ENCODE peak calls at places on chromosome 5, in five cellular contexts. P is lung, C is GM12865, D is heart right ventricle, Q is A549. Z is an unnamed sample.

GRCh38 chr5:57447656-57448055 is 35.0 kb downstream of the ACTBL2 start:
- DNase-seq in C (no peak), D (no peak), Q (no peak), P (no peak), Z (no peak)

GRCh38 chr5:167982-168660 is 23.2 kb upstream of the LRRC14B start:
- DNase-seq in C (no peak), D (no peak), Q (no peak), P (no peak), Z (peak; percentile 91)

GRCh38 chr5:2123874-2124273 is 241.1 kb upstream of the IRX4 start:
- DNase-seq in D (no peak), Q (no peak), P (no peak), C (no peak), Z (no peak)

GRCh38 chr5:163789870-163790269 is 284.5 kb downstream of the MAT2B start:
- DNase-seq in D (no peak), C (no peak), P (no peak), Q (no peak), Z (no peak)

GRCh38 chr5:142878111-142878510 is 107.9 kb downstream of the ARHGAP26 start:
- DNase-seq in P (no peak), Q (no peak), D (no peak), C (no peak), Z (no peak)

GRCh38 chr5:110268283-110268682 is 458.2 kb downstream of the TMEM232 start:
- DNase-seq in Q (no peak), D (no peak), C (no peak), P (no peak), Z (no peak)

GRCh38 chr5:177440211-177440989 is 6.2 kb upstream of the PRR7 start:
- DNase-seq in Q (no peak), P (no peak), C (peak; percentile 10), D (no peak), Z (no peak)

GRCh38 chr5:160165137-160166068 is 46.2 kb upstream of the PWWP2A start:
- DNase-seq in D (peak; percentile 90), P (peak; percentile 87), C (no peak), Q (peak; percentile 96), Z (peak; percentile 94)

GRCh38 chr5:1763548-1763911 is 36.1 kb downstream of the MRPL36 start:
- DNase-seq in P (no peak), C (peak; percentile 60), D (peak; percentile 35), Q (peak; percentile 72), Z (peak; percentile 32)

GRCh38 chr5:95884021-95884333 is 61.5 kb upstream of the GLRX start:
- DNase-seq in C (no peak), P (no peak), D (no peak), Q (no peak), Z (peak; percentile 37)

GRCh38 chr5:166236327-166236726 is 2055.1 kb upstream of the WWC1 start:
- DNase-seq in Q (no peak), D (no peak), P (no peak), C (no peak), Z (no peak)

GRCh38 chr5:1039706-1040260 is 31.2 kb downstream of the NKD2 start:
- DNase-seq in P (no peak), Q (no peak), D (no peak), C (no peak), Z (no peak)

GRCh38 chr5:121199238-121199999 is 652.3 kb upstream of the FTMT start:
- DNase-seq in P (no peak), Q (no peak), D (no peak), C (no peak), Z (no peak)

GRCh38 chr5:113806250-113806649 is 292.8 kb downstream of the YTHDC2 start:
- DNase-seq in Q (no peak), P (no peak), D (no peak), C (no peak), Z (no peak)

GRCh38 chr5:124986170-124986569 is 239.7 kb upstream of the ZNF608 start:
- DNase-seq in C (no peak), D (no peak), Q (no peak), P (no peak), Z (no peak)

GRCh38 chr5:57307516-57307915 is 133.7 kb downstream of the GPBP1 start:
- DNase-seq in D (no peak), Q (no peak), P (no peak), C (no peak), Z (no peak)

GRCh38 chr5:75756991-75757390 is 39.8 kb upstream of the POC5 start:
- DNase-seq in Q (no peak), P (no peak), C (no peak), D (no peak), Z (no peak)

GRCh38 chr5:88262116-88262515 is 6.5 kb downstream of the TMEM161B start:
- DNase-seq in D (no peak), C (no peak), P (no peak), Q (no peak), Z (no peak)

GRCh38 chr5:75654693-75655315 is 43.6 kb downstream of the ANKDD1B start:
- DNase-seq in D (peak; percentile 41), P (no peak), C (no peak), Q (no peak), Z (no peak)

GRCh38 chr5:42021119-42021518 is 96.0 kb downstream of the FBXO4 start:
- DNase-seq in C (no peak), P (no peak), D (no peak), Q (no peak), Z (no peak)

GRCh38 chr5:31630931-31631330 is 8.0 kb upstream of the PDZD2 start:
- DNase-seq in D (peak; percentile 71), C (no peak), Q (no peak), P (no peak), Z (no peak)

GRCh38 chr5:35183243-35183955 is 46.9 kb downstream of the PRLR start:
- DNase-seq in P (peak; percentile 45), C (peak; percentile 62), D (no peak), Q (peak; percentile 6), Z (peak; percentile 14)

GRCh38 chr5:33337621-33337960 is 103.2 kb upstream of the TARS1 start:
- DNase-seq in Q (no peak), D (no peak), C (no peak), P (no peak), Z (no peak)

GRCh38 chr5:56910123-56910951 is 941 bp downstream of the SETD9 start:
- DNase-seq in Q (no peak), C (peak; percentile 79), P (no peak), D (peak; percentile 31), Z (no peak)

GRCh38 chr5:113371788-113372196 is 63.0 kb downstream of the TSSK1B start:
- DNase-seq in Q (no peak), P (no peak), C (no peak), D (no peak), Z (no peak)

GRCh38 chr5:1409386-1410110 is 35.7 kb downstream of the SLC6A3 start:
- DNase-seq in Q (no peak), P (no peak), C (peak; percentile 23), D (no peak), Z (no peak)

GRCh38 chr5:75362474-75362975 is 25.5 kb downstream of the HMGCR start:
- DNase-seq in Q (no peak), D (no peak), C (no peak), P (no peak), Z (no peak)

GRCh38 chr5:56105511-56106372 is 111.0 kb upstream of the IL6ST start:
- DNase-seq in P (no peak), C (peak; percentile 26), D (no peak), Q (no peak), Z (no peak)

GRCh38 chr5:135466178-135467050 is 14.3 kb upstream of the TIFAB start:
- DNase-seq in D (peak; percentile 80), P (peak; percentile 79), C (peak; percentile 65), Q (peak; percentile 87), Z (no peak)

GRCh38 chr5:159038907-159039306 is 60.8 kb downstream of the EBF1 start:
- DNase-seq in D (no peak), Q (no peak), P (no peak), C (peak; percentile 42), Z (peak; percentile 68)

GRCh38 chr5:134252671-134253070 is 26.8 kb upstream of the PPP2CA start:
- DNase-seq in Q (peak; percentile 80), P (no peak), C (no peak), D (no peak), Z (no peak)

GRCh38 chr5:1214936-1215220 is 10.3 kb upstream of the SLC6A18 start:
- DNase-seq in D (no peak), P (no peak), Q (no peak), C (no peak), Z (no peak)

GRCh38 chr5:135367070-135367469 is 32.0 kb downstream of the MACROH2A1 start:
- DNase-seq in C (no peak), P (no peak), D (no peak), Q (no peak), Z (peak; percentile 67)

GRCh38 chr5:80487829-80488708 is at the start of gene FAM151B:
- DNase-seq in Q (peak; percentile 76), C (peak; percentile 89), P (peak; percentile 91), D (peak; percentile 77), Z (peak; percentile 51)
- TF ChIP-seq CTCF in Q (peak; percentile 39), C (no peak), P (no peak), D (no peak), Z (peak; percentile 38)

GRCh38 chr5:169826618-169827017 is 153.7 kb downstream of the INSYN2B start:
- DNase-seq in P (no peak), Q (no peak), C (no peak), D (no peak), Z (no peak)
- TF ChIP-seq CTCF in P (no peak), Q (peak; percentile 7), C (no peak), D (no peak), Z (peak; percentile 31)

DNA sequence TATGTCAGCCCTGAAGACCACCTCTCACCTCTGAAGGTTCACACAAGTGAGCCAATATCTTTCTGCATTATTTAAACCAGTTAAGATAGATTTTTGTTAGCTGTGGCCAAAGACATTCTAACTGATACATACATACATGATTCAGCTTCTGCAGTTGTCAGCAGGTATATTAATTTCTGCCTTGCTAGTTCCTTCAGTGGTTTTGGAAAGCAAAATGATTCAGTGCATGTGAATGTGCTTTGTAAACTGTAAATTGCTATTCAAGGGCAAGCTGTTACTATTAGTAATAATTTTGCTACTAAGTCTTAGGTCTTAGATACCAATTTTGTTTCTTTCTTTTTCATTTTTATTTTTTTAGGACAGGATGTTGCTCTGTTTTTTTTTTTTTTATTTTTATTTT is 89.2 kb upstream of the ERBIN start:
- DNase-seq in C (no peak), P (no peak), Q (no peak), D (no peak), Z (no peak)
- TF ChIP-seq CTCF in C (no peak), P (no peak), Q (no peak), D (no peak), Z (no peak)

GRCh38 chr5:154401931-154402330 is 43.9 kb upstream of the SAP30L start:
- DNase-seq in Q (no peak), P (no peak), C (no peak), D (no peak), Z (no peak)
- TF ChIP-seq CTCF in Q (no peak), P (no peak), C (no peak), D (no peak), Z (no peak)

DNA sequence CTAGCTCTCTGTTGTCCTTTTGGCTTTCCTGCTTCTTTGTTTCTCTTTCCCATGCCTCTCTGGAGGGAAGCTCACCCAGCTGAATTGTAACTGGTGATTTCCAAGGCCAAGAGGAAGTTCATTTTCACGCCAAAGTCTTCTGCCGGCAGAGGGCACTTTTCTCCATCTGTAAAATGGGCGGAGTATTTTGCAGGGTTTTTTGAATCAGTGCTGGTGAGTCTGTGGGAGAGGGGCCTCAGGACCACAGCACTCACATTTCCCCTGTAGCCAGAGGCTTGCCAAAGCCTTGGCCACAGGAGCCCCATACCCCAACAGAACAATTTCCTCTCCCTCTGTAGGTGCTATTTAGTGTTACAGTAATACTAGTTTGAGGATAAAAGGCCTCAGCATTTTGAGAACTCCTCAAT is 42.3 kb upstream of the MATR3 start:
- DNase-seq in Q (no peak), D (no peak), P (no peak), C (peak; percentile 70), Z (no peak)
- TF ChIP-seq CTCF in Q (peak; percentile 43), D (no peak), P (peak; percentile 25), C (peak; percentile 59), Z (no peak)

Z was measured in AG09319.